ENCODE peak calls at places on chromosomes 3 and 15, in six cellular contexts. J, V, B, X, Z and U are unnamed samples.

GRCh38 chr3:79872483-79872882 is 104.7 kb upstream of the ROBO1 start:
- ATAC-seq in V (no peak), Z (no peak), J (no peak), B (no peak), X (no peak), U (no peak)

GRCh38 chr3:141291610-141292345 is 60.2 kb downstream of the PXYLP1 start:
- ATAC-seq in X (no peak), Z (no peak), J (no peak), V (peak; percentile 67), B (no peak), U (no peak)

GRCh38 chr3:192409203-192409837 is 318.0 kb downstream of the FGF12 start:
- ATAC-seq in V (no peak), Z (no peak), B (peak; percentile 24), X (no peak), J (peak; percentile 61), U (peak; percentile 70)

GRCh38 chr3:63947594-63947993 is 35.4 kb upstream of the SCAANT1 start:
- ATAC-seq in B (peak; percentile 27), J (no peak), X (no peak), Z (no peak), V (no peak), U (no peak)

GRCh38 chr3:107825556-107825955 is 265.3 kb downstream of the CD47 start:
- ATAC-seq in J (peak; percentile 21), V (no peak), Z (no peak), X (no peak), B (no peak), U (no peak)

GRCh38 chr3:65576942-65577341 is 461.8 kb downstream of the MAGI1 start:
- ATAC-seq in Z (no peak), B (no peak), J (no peak), X (no peak), V (no peak), U (no peak)

GRCh38 chr3:150210461-150211110 is 197.5 kb upstream of the TSC22D2 start:
- ATAC-seq in J (no peak), X (no peak), Z (no peak), V (no peak), B (no peak), U (no peak)

GRCh38 chr15:40183636-40184463 is 23.0 kb downstream of the BUB1B start:
- ATAC-seq in J (no peak), X (no peak), Z (no peak), V (no peak), B (peak; percentile 55), U (no peak)

GRCh38 chr3:169327969-169328368 is 335.5 kb downstream of the MECOM start:
- ATAC-seq in X (no peak), B (no peak), Z (no peak), J (peak; percentile 78), V (no peak), U (peak; percentile 39)

GRCh38 chr15:72313448-72313840 is 6.5 kb downstream of the CELF6 start:
- ATAC-seq in V (no peak), B (no peak), X (no peak), Z (no peak), J (no peak), U (no peak)

GRCh38 chr15:74431645-74432044 is 2.1 kb downstream of the SEMA7A start:
- ATAC-seq in X (no peak), Z (no peak), J (no peak), B (peak; percentile 2), V (no peak), U (no peak)

GRCh38 chr3:109224333-109224732 is 87.8 kb downstream of the C3orf85 start:
- ATAC-seq in B (peak; percentile 64), V (peak; percentile 79), X (peak; percentile 89), Z (peak; percentile 40), J (peak; percentile 92), U (no peak)

GRCh38 chr15:61613729-61614128 is 384.6 kb upstream of the RORA start:
- ATAC-seq in B (no peak), Z (no peak), V (no peak), X (no peak), J (no peak), U (no peak)

GRCh38 chr15:57505056-57505713 is 86.5 kb upstream of the MYZAP start:
- ATAC-seq in J (no peak), Z (peak; percentile 32), V (no peak), X (no peak), B (no peak), U (no peak)

GRCh38 chr3:139173372-139174108 is 128.8 kb upstream of the PRR23C start:
- ATAC-seq in B (peak; percentile 48), X (no peak), Z (no peak), J (no peak), V (no peak), U (peak; percentile 16)

GRCh38 chr3:122245513-122246174 is 62.2 kb downstream of the CASR start:
- ATAC-seq in J (no peak), V (no peak), B (peak; percentile 51), X (no peak), Z (no peak), U (no peak)

GRCh38 chr3:68943753-68944500 is 11.6 kb upstream of the TAFA4 start:
- ATAC-seq in J (peak; percentile 19), V (no peak), B (peak; percentile 27), Z (no peak), X (no peak), U (no peak)

GRCh38 chr3:53145109-53146077 is 15.2 kb upstream of the RFT1 start:
- ATAC-seq in V (no peak), B (no peak), J (no peak), Z (no peak), X (no peak), U (no peak)

GRCh38 chr15:70047386-70048195 is 50.1 kb downstream of the TLE3 start:
- ATAC-seq in V (no peak), J (no peak), B (no peak), Z (no peak), X (no peak), U (no peak)

GRCh38 chr3:52272831-52273230 is 5.6 kb downstream of the WDR82 start:
- ATAC-seq in X (no peak), V (no peak), B (peak; percentile 12), J (no peak), Z (no peak), U (no peak)

GRCh38 chr15:37138586-37138985 is 38.2 kb upstream of the MEIS2 start:
- ATAC-seq in J (no peak), Z (no peak), B (no peak), X (no peak), V (no peak), U (no peak)

GRCh38 chr3:134057006-134057832 is 27.5 kb upstream of the SLCO2A1 start:
- ATAC-seq in J (no peak), X (peak; percentile 30), V (no peak), B (peak; percentile 43), Z (no peak), U (no peak)

DNA sequence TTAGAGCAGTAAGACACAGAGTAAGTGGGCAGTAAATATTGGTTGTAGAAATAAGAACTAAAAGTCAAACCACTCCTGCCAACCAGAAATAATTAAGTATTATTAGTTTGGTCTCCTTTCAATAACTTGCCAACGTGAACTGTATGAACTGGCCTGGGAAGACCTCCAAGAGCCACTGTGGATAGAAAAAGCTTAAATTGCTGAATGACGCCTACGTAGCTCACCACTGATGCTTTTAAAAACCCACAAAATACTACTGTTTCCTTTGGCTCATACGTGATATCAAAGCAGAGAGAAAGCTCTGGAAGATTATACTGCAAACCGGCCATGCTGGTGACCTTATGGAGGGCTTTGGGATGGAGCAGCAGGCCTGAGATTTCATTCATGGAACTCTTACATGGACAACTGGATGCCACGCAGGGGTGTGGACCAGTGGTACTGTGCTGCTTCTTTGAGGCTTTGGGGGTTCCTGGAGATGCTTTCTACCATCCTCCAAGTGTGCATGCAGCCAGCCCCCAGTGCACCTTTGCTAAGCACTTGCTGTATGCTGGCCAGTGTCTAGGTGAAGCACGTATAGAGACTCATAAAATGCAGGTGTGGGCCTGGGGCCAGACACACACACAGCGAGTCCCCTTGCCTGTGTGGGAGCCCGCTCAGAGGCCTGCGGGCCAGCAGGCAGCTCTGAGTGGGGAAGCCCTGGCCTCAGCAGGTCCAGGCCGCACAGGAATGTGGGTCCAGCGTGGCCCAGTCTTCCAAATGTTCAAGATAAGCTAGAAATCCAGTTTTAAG is 66.8 kb downstream of the ABTB1 start:
- ATAC-seq in V (no peak), B (no peak), X (no peak), J (no peak), Z (no peak), U (no peak)
- H3K27ac ChIP-seq in V (no peak overlapping the region), B (no peak overlapping the region), X (no peak overlapping the region), J (no peak overlapping the region), Z (no peak overlapping the region), U (peak overlapping the region; percentile 68)

GRCh38 chr3:73766599-73767378 is 142.0 kb upstream of the PDZRN3 start:
- ATAC-seq in Z (peak; percentile 44), V (no peak), X (no peak), J (no peak), B (no peak), U (peak; percentile 74)

GRCh38 chr3:73768594-73769308 is 144.0 kb upstream of the PDZRN3 start:
- ATAC-seq in X (no peak), B (no peak), J (no peak), V (no peak), Z (no peak), U (no peak)

GRCh38 chr3:73765878-73766564 is 141.3 kb upstream of the PDZRN3 start:
- ATAC-seq in Z (no peak), B (no peak), X (no peak), J (no peak), V (no peak), U (peak; percentile 66)

GRCh38 chr3:73759290-73759689 is 134.5 kb upstream of the PDZRN3 start:
- ATAC-seq in X (no peak), Z (no peak), B (no peak), V (no peak), J (no peak), U (no peak)

DNA sequence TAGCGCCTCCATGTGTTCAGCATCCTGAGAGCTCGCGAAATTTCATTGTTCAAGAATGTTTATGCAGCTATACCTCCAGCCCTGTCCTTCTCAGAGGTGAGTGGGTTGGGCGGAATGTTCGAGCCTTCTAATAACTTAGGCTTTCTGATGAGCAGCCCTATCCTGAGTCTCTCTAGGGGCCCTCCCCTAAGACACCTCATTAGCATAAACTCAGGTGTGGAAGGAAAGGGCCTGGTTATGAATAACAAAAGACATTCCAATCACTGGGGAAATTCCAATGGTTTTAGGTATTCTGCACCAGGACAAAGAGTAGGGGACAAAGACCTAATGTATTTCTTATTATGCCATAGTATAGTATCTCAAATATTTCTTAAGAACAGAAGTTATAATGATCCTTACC is 138.1 kb upstream of the PDZRN3 start:
- ATAC-seq in Z (no peak), V (no peak), B (no peak), X (no peak), J (no peak), U (no peak)
- TF ChIP-seq POLR2AphosphoS5 in Z (no peak), V (no peak), B (no peak), X (no peak), J (no peak), U (no peak)

GRCh38 chr3:102004561-102004960 is 155.2 kb downstream of the NFKBIZ start:
- ATAC-seq in X (no peak), B (peak; percentile 45), V (no peak), Z (no peak), J (no peak), U (no peak)
- TF ChIP-seq POLR2A in X (no peak), B (no peak), V (no peak), Z (no peak), J (no peak), U (no peak)

DNA sequence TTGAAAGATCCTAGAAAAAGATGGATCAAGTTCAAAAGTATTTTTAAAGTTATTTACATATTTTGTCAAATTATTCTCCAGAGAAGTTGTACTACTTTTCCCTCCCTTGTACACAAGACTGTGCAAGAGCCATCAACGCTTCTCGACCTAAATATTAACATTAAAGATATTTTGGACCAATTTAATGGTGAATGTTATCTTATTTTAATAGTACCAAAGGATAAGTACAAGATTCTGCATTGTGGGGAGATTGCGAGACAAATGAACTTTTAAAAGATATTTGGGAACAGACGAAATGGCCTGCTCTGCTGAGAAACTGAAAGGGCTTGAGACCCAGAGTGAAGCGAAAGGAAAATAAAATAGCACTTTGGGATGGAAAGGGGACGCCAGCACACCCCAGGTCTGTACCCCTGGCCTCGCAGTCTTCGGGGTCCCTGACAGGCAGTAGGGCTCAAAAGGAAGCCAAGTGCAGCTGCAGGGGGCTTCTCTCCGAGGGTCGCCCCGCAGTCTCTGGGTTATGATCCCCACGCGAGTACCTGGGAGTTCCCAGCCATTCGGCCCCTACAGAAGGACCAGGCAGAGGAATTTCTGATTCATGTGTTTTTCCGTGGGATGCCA is 97.5 kb upstream of the VGLL3 start:
- ATAC-seq in V (peak; percentile 34), Z (peak; percentile 38), B (peak; percentile 32), X (no peak), J (no peak), U (no peak)
- H3K27ac ChIP-seq in V (no peak overlapping the region), Z (peak overlapping the region; percentile 89), B (no peak overlapping the region), X (no peak overlapping the region), J (no peak overlapping the region), U (peak overlapping the region; percentile 81)